ENCODE peak calls at places on chromosomes 3 and 15, in nine cellular contexts. D is AG04450; Y is stimulated activated CD8-positive, alpha-beta memory T cell treated with anti-CD3 and anti-CD28 coated beads, Interleukin-15, amount 100 ng/mL, for 24 hours; G is activated CD8-positive, alpha-beta T cell treated with anti-CD3 and anti-CD28 coated beads, Interleukin-2, amount 10 ng/mL, durations not matched to agents 7 days and 5 days; U is neural crest cell; I is ecto neural progenitor cell; A is A549; H is WTC11; P is nucleus accumbens. L is an unnamed sample.

GRCh38 chr3:61961882-61962281 is 400.5 kb downstream of the PTPRG start:
- DNase-seq in D (no peak), Y (no peak), G (no peak), U (no peak), I (no peak), A (no peak), H (no peak), P (no peak), L (no peak)

GRCh38 chr3:5358911-5359310 is 171.4 kb downstream of the EDEM1 start:
- DNase-seq in D (no peak), Y (no peak), G (no peak), U (no peak), I (no peak), A (no peak), H (no peak), P (no peak), L (no peak)

GRCh38 chr15:89356634-89357298 is 22.1 kb upstream of the POLG start:
- DNase-seq in D (no peak), Y (no peak), G (peak), U (no peak), I (no peak), A (peak), H (no peak), P (no peak), L (no peak)

GRCh38 chr15:89293012-89293411 is 41.6 kb downstream of the POLG start:
- DNase-seq in D (no peak), Y (no peak), G (no peak), U (no peak), I (no peak), A (peak), H (no peak), P (no peak), L (no peak)

GRCh38 chr3:106728315-106728821 is 648.9 kb upstream of the CCDC54 start:
- DNase-seq in D (peak), Y (no peak), G (no peak), U (no peak), I (no peak), A (peak), H (no peak), P (no peak), L (no peak)

GRCh38 chr3:38141173-38141951 is 2.9 kb downstream of the MYD88 start:
- DNase-seq in D (no peak), Y (no peak), G (no peak), U (no peak), I (peak), A (no peak), H (no peak), P (no peak), L (no peak)

GRCh38 chr15:70269991-70270751 is 172.5 kb upstream of the TLE3 start:
- DNase-seq in D (no peak), Y (no peak), G (no peak), U (no peak), I (no peak), A (no peak), H (no peak), P (no peak), L (no peak)

GRCh38 chr3:133479895-133480669 is 80.2 kb downstream of the BFSP2 start:
- DNase-seq in D (no peak), Y (no peak), G (no peak), U (no peak), I (peak), A (no peak), H (no peak), P (no peak), L (no peak)

GRCh38 chr3:149330609-149331008 is 2.8 kb downstream of the TM4SF18 start:
- DNase-seq in D (no peak), Y (no peak), G (no peak), U (no peak), I (no peak), A (peak), H (no peak), P (no peak), L (no peak)

GRCh38 chr3:105999856-106000255 is 131.0 kb upstream of the CBLB start:
- DNase-seq in D (no peak), Y (no peak), G (no peak), U (no peak), I (no peak), A (no peak), H (no peak), P (no peak), L (no peak)

GRCh38 chr15:87572381-87572780 is 684.2 kb downstream of the NTRK3 start:
- DNase-seq in D (no peak), Y (no peak), G (no peak), U (no peak), I (no peak), A (no peak), H (no peak), P (no peak), L (no peak)

GRCh38 chr3:171776411-171776810 is 33.9 kb downstream of the PLD1 start:
- DNase-seq in D (no peak), Y (no peak), G (no peak), U (no peak), I (no peak), A (no peak), H (no peak), P (peak), L (no peak)

GRCh38 chr3:155791190-155791589 is 14.9 kb downstream of the C3orf33 start:
- DNase-seq in D (no peak), Y (no peak), G (no peak), U (no peak), I (no peak), A (peak), H (no peak), P (no peak), L (no peak)

GRCh38 chr3:64650710-64651109 is 37.1 kb downstream of the ADAMTS9 start:
- DNase-seq in D (no peak), Y (no peak), G (no peak), U (no peak), I (no peak), A (no peak), H (no peak), P (no peak), L (no peak)

GRCh38 chr3:129629011-129629410 is 22.5 kb upstream of the PLXND1 start:
- DNase-seq in D (no peak), Y (no peak), G (no peak), U (no peak), I (no peak), A (no peak), H (no peak), P (no peak), L (no peak)

GRCh38 chr3:172646439-172647015 is 64.3 kb downstream of the NCEH1 start:
- DNase-seq in D (no peak), Y (no peak), G (no peak), U (no peak), I (no peak), A (no peak), H (no peak), P (no peak), L (no peak)

GRCh38 chr15:71532994-71533393 is 277.4 kb upstream of the NR2E3 start:
- DNase-seq in D (no peak), Y (no peak), G (no peak), U (no peak), I (no peak), A (peak), H (peak), P (no peak), L (no peak)

L was measured in anterior cingulate cortex.